ENCODE peak calls at places on chromosomes 11 and 22, in nine cellular contexts. N is ovary; Z is OCI-LY7; F is body of pancreas; W is CD4-positive, alpha-beta T cell; S is neural crest cell; A is B cell; K is prostate gland; Q is brain microvascular endothelial cell. P is an unnamed sample.

GRCh38 chr11:31875861-31876625 is 64.9 kb upstream of the PAX6 start:
- DNase-seq in N (no peak), Z (no peak), F (no peak), W (no peak), S (peak), A (no peak), K (no peak), Q (no peak), P (no peak)

GRCh38 chr11:2916892-2917645 is 12.2 kb downstream of the PHLDA2 start:
- DNase-seq in N (no peak), Z (no peak), F (no peak), W (no peak), S (no peak), A (no peak), K (no peak), Q (no peak), P (no peak)

GRCh38 chr11:67306769-67307544 is 3.6 kb downstream of the SSH3 start:
- DNase-seq in N (no peak), Z (no peak), F (no peak), W (no peak), S (no peak), A (no peak), K (no peak), Q (no peak), P (no peak)

GRCh38 chr11:79626135-79626748 is 185.4 kb upstream of the TENM4 start:
- DNase-seq in N (no peak), Z (no peak), F (no peak), W (no peak), S (no peak), A (no peak), K (no peak), Q (no peak), P (no peak)

GRCh38 chr11:43419460-43419859 is 60.7 kb downstream of the TTC17 start:
- DNase-seq in N (no peak), Z (peak), F (peak), W (no peak), S (peak), A (no peak), K (peak), Q (peak), P (no peak)

GRCh38 chr11:2432628-2433071 is 11.7 kb downstream of the TRPM5 start:
- DNase-seq in N (no peak), Z (no peak), F (no peak), W (no peak), S (no peak), A (no peak), K (no peak), Q (no peak), P (no peak)

GRCh38 chr11:20000393-20001134 is 159.7 kb downstream of the DBX1 start:
- DNase-seq in N (no peak), Z (no peak), F (no peak), W (no peak), S (peak), A (no peak), K (no peak), Q (no peak), P (no peak)

GRCh38 chr11:115698243-115698642 is 194.0 kb upstream of the CADM1 start:
- DNase-seq in N (no peak), Z (no peak), F (no peak), W (no peak), S (no peak), A (no peak), K (no peak), Q (no peak), P (no peak)

GRCh38 chr22:44753189-44754042 is 1.0 kb downstream of the ARHGAP8 start:
- DNase-seq in N (no peak), Z (no peak), F (peak), W (no peak), S (no peak), A (no peak), K (peak), Q (peak), P (peak)

GRCh38 chr11:7665473-7666291 is 7.6 kb downstream of the CYB5R2 start:
- DNase-seq in N (peak), Z (peak), F (peak), W (peak), S (peak), A (peak), K (peak), Q (peak), P (no peak)

GRCh38 chr11:58805065-58805464 is 39.4 kb downstream of the GLYATL2 start:
- DNase-seq in N (no peak), Z (no peak), F (no peak), W (no peak), S (no peak), A (no peak), K (no peak), Q (no peak), P (no peak)

GRCh38 chr22:39654959-39655579 is 84.5 kb downstream of the CACNA1I start:
- DNase-seq in N (no peak), Z (peak), F (no peak), W (no peak), S (no peak), A (no peak), K (no peak), Q (no peak), P (no peak)

GRCh38 chr11:44990665-44991064 is 40.0 kb upstream of the TP53I11 start:
- DNase-seq in N (no peak), Z (no peak), F (peak), W (no peak), S (no peak), A (no peak), K (no peak), Q (no peak), P (no peak)

GRCh38 chr11:12195773-12196172 is 85.4 kb downstream of the MICAL2 start:
- DNase-seq in N (no peak), Z (no peak), F (no peak), W (peak), S (no peak), A (no peak), K (no peak), Q (no peak), P (no peak)

GRCh38 chr11:2084721-2085120 is 54.5 kb downstream of the IGF2 start:
- DNase-seq in N (no peak), Z (no peak), F (peak), W (no peak), S (no peak), A (no peak), K (peak), Q (no peak), P (no peak)

GRCh38 chr11:112017538-112017937 is 7.7 kb upstream of the DLAT start:
- DNase-seq in N (no peak), Z (no peak), F (peak), W (no peak), S (no peak), A (no peak), K (no peak), Q (peak), P (no peak)

DNA sequence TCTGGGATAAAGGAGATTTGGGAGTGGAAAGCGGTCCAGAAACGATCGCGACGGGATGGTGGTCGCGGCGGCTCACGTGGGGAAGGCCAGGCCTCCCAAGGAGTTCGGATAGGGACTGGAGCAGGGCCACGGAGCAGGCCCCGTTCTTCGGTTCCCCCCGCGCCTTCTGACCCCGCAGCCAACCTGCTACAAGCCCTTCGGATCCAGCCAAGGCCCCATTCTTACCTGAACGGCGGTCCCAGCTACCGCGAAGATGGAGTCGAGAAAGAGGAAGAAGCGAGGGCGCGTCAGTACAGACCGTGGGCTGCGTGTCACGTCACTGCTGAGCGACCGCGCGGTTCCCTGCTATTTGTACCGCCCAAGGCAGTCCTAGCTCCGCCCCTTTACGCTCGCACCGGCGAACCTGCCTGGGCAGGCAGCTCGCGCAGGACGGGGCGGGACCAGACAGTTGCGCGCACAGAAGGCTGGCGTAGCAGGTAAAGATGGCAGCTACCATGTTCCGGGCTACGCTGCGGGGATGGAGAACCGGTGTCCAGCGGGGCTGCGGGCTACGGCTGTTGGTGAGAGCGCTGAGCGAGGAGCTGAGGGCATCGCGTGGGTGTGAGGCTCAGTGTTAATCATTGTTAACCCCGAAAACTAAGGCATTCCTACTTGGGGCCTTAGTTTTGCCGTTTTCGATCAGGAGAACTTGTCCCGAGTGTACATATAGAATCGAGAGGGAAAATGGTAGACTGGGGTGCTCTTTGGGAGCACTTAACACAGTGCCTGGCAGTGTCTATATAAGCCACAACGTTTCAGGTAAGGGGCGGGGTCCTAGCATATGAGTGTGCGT is at the start of the genes FAU and MRPL49:
- DNase-seq in N (peak), Z (peak), F (peak), W (peak), S (peak), A (peak), K (peak), Q (peak), P (peak)
- TF ChIP-seq CTCF in N (no peak), Z (no peak), F (no peak), W (no peak), S (no peak), A (no peak), K (peak), Q (no peak), P (no peak)

GRCh38 chr11:46890665-46891064 is 27.7 kb downstream of the LRP4 start:
- DNase-seq in N (no peak), Z (no peak), F (no peak), W (no peak), S (no peak), A (no peak), K (no peak), Q (no peak), P (no peak)
- TF ChIP-seq CTCF in N (no peak), Z (no peak), F (no peak), W (no peak), S (no peak), A (no peak), K (no peak), Q (no peak), P (no peak)

GRCh38 chr11:61777234-61778090 is 14.9 kb downstream of the TMEM258 start:
- DNase-seq in N (peak), Z (no peak), F (peak), W (peak), S (no peak), A (peak), K (no peak), Q (no peak), P (no peak)

GRCh38 chr11:61775606-61776554 is 16.5 kb downstream of the TMEM258 start:
- DNase-seq in N (no peak), Z (no peak), F (no peak), W (no peak), S (no peak), A (no peak), K (no peak), Q (no peak), P (no peak)

GRCh38 chr11:61775106-61775505 is 17.3 kb downstream of the TMEM258 start:
- DNase-seq in N (no peak), Z (no peak), F (no peak), W (no peak), S (no peak), A (no peak), K (no peak), Q (no peak), P (no peak)

GRCh38 chr11:61778357-61778886 is 14.0 kb downstream of the TMEM258 start:
- DNase-seq in N (no peak), Z (no peak), F (no peak), W (no peak), S (no peak), A (no peak), K (no peak), Q (no peak), P (no peak)

DNA sequence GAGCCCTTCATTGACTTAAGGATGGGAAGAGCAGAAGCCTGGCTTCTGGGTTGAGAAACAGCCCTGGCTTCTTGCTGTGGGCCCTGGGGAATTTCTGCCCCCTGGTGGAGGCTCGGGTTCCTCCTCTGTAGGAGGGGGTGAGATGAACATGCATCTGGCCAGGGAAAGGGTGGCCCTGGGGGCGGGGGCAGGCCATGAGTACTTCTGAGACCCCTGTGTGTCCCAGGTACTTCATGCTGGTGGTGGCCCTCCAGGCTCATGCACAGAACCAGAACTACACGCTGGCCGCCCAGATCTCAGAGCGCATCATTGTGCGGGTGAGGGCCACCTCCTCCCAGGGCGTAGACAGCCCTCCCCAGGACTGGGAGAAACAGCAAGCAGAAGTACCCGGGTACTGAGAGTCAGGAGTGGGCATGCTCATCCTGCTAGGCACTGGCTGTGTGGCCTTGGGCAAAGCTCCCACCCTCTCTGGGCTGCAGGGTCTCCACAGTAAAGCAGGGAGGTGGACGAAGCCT is 15.8 kb downstream of the TMEM258 start:
- DNase-seq in N (peak), Z (peak), F (peak), W (peak), S (peak), A (no peak), K (no peak), Q (peak), P (peak)
- TF ChIP-seq CTCF in N (peak), Z (peak), F (peak), W (no peak), S (peak), A (peak), K (peak), Q (peak), P (peak)

GRCh38 chr11:102268083-102268984 is 49.0 kb upstream of the BIRC3 start:
- DNase-seq in N (peak), Z (peak), F (peak), W (peak), S (peak), A (peak), K (peak), Q (peak), P (peak)

GRCh38 chr11:102269927-102270326 is 47.4 kb upstream of the BIRC3 start:
- DNase-seq in N (no peak), Z (no peak), F (no peak), W (no peak), S (no peak), A (no peak), K (no peak), Q (peak), P (no peak)

GRCh38 chr11:102267602-102268001 is 49.7 kb upstream of the BIRC3 start:
- DNase-seq in N (no peak), Z (no peak), F (no peak), W (no peak), S (no peak), A (no peak), K (peak), Q (peak), P (no peak)

GRCh38 chr11:102266111-102266510 is 51.2 kb upstream of the BIRC3 start:
- DNase-seq in N (no peak), Z (no peak), F (no peak), W (no peak), S (no peak), A (no peak), K (no peak), Q (no peak), P (no peak)

GRCh38 chr11:102268985-102269470 is 48.3 kb upstream of the BIRC3 start:
- DNase-seq in N (no peak), Z (no peak), F (no peak), W (no peak), S (no peak), A (no peak), K (no peak), Q (no peak), P (no peak)
- TF ChIP-seq CTCF in N (no peak), Z (no peak), F (no peak), W (peak), S (peak), A (peak), K (no peak), Q (no peak), P (no peak)

DNA sequence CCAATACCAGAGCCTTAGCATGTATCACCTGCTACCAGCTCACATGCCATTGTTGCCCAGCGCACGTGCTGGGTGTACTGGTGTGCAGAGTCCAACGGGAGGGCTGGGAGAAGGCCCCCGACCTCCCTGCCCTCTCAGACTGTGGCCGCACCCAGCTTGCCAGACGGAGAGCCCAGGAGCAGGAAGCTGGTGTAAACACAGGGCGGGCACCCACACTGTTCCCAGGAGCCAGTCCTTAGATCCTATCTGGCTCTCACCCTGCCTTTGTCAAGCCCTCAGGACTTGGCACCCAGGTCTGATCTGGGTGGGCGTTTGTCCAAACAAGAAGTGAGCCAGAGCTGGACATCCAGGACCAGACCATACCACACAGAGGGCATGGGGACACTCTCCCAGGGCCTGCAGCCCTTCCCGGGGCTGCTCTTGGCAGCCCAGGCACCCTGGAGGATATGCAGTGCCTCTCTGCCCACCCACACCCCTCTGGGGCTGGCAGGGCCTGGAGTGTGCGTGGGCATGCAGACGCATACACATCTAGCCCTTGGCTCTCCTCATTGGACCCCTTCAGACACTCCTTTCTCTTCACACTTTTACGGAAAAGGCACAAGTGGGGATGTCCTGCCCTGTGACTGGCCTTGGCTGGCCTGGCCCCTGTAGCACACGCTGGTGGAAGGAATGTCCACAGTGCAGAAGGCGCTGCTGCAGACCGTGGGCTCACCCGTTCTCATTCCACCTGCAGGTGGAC is 19.9 kb upstream of the CLDN5 start:
- DNase-seq in N (no peak), Z (no peak), F (no peak), W (no peak), S (no peak), A (no peak), K (peak), Q (no peak), P (no peak)
- TF ChIP-seq CTCF in N (no peak), Z (no peak), F (no peak), W (no peak), S (no peak), A (no peak), K (no peak), Q (no peak), P (no peak)